ENCODE peak calls at places on chromosomes 11 and 22, in six cellular contexts. B is HCT116, L is Karpas-422, C is GM23248, M is hepatocyte, K is PC-9. N is an unnamed sample.

GRCh38 chr11:113729456-113729855 is 23.3 kb upstream of the TMPRSS5 start:
- DNase-seq in C (peak; percentile 52), M (no peak), B (no peak), L (no peak), K (no peak), N (no peak)

GRCh38 chr22:40023226-40023925 is 28.6 kb downstream of the FAM83F start:
- DNase-seq in B (no peak), M (no peak), C (no peak), K (no peak), L (no peak), N (no peak)

GRCh38 chr11:28899706-28900105 is 791.5 kb downstream of the METTL15 start:
- DNase-seq in C (peak; percentile 14), L (no peak), K (no peak), M (no peak), B (no peak), N (no peak)

GRCh38 chr11:100640071-100640470 is 47.0 kb upstream of the ARHGAP42 start:
- DNase-seq in B (no peak), L (no peak), M (no peak), K (no peak), C (no peak), N (no peak)

GRCh38 chr11:92632510-92632909 is 336.9 kb upstream of the MTNR1B start:
- DNase-seq in K (no peak), C (no peak), B (no peak), M (peak; percentile 19), L (no peak), N (no peak)

GRCh38 chr22:35172452-35172851 is 84.8 kb upstream of the HMGXB4 start:
- DNase-seq in B (no peak), C (no peak), M (no peak), K (no peak), L (no peak), N (no peak)

GRCh38 chr11:5092821-5093585 is 23.6 kb downstream of the OR52E1 start:
- DNase-seq in M (no peak), K (no peak), L (no peak), B (no peak), C (peak; percentile 24), N (no peak)

GRCh38 chr11:62142921-62143320 is 19.1 kb downstream of the INCENP start:
- DNase-seq in M (no peak), B (no peak), K (no peak), L (no peak), C (no peak), N (no peak)

GRCh38 chr11:4697583-4697982 is at the start of gene OR51E2:
- DNase-seq in K (no peak), M (peak; percentile 49), L (no peak), C (peak; percentile 15), B (no peak), N (no peak)

GRCh38 chr11:44709966-44710365 is 16.8 kb upstream of the TSPAN18 start:
- DNase-seq in M (no peak), K (no peak), L (no peak), B (no peak), C (peak; percentile 58), N (peak; percentile 14)

GRCh38 chr11:82701847-82702520 is 31.7 kb downstream of the FAM181B start:
- DNase-seq in K (no peak), L (peak; percentile 88), M (peak; percentile 64), B (peak; percentile 24), C (peak; percentile 50), N (peak; percentile 81)

GRCh38 chr11:74310857-74311256 is 583 bp downstream of the P4HA3 start:
- DNase-seq in C (no peak), K (no peak), M (no peak), B (no peak), L (no peak), N (no peak)

GRCh38 chr11:61126266-61126665 is 24.0 kb downstream of the CD5 start:
- DNase-seq in B (no peak), L (no peak), K (no peak), M (no peak), C (no peak), N (no peak)

GRCh38 chr22:38455530-38456271 is 702 bp upstream of the KCNJ4 start:
- DNase-seq in B (no peak), C (no peak), K (peak; percentile 42), M (peak; percentile 60), L (no peak), N (no peak)

GRCh38 chr11:47538741-47539575 is 14.0 kb downstream of the CELF1 start:
- DNase-seq in L (no peak), M (peak; percentile 27), C (no peak), B (no peak), K (no peak), N (no peak)

GRCh38 chr11:125313271-125314222 is 149.0 kb downstream of the PKNOX2 start:
- DNase-seq in L (no peak), C (peak; percentile 48), M (no peak), K (no peak), B (no peak), N (no peak)

DNA sequence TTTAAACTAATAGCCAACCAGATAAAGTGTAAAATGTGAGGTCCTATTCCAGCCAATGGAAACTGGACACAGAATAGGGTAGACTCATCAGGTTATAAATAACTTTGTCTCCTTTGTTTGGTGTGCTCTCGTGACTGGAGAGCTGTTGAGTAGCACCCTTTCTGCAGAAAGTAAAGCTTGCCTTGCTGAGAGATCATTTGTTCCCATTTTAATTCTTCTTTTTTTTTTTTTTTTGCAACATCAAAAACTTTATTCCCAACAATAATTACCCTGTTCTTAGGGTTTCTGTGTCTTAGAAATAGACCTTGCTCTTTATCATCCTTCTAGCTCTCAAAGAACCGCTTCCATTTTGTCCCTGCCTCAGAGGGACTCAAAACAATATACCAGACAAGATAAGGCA is 220.4 kb downstream of the FAM76B start:
- DNase-seq in L (no peak), B (no peak), K (no peak), C (no peak), M (no peak), N (no peak)
- H3K9me2 ChIP-seq in L (no peaks in the 10 kb centered on the region), B (no peaks in the 10 kb centered on the region), K (no peaks in the 10 kb centered on the region), C (no peaks in the 10 kb centered on the region), M (no peaks in the 10 kb centered on the region), N (no peaks in the 10 kb centered on the region)

GRCh38 chr11:78199015-78199652 is 10.4 kb downstream of the USP35 start:
- DNase-seq in K (no peak), L (no peak), C (no peak), M (no peak), B (no peak), N (no peak)
- H3K36me3 ChIP-seq in K (no peaks in the 10 kb centered on the region), L (no peaks in the 10 kb centered on the region), C (no peaks in the 10 kb centered on the region), M (no peaks in the 10 kb centered on the region), B (no peaks in the 10 kb centered on the region), N (peaks cover 2% of the 10 kb centered on the region)

GRCh38 chr11:132898021-132898420 is 634.3 kb downstream of the OPCML start:
- DNase-seq in L (no peak), M (no peak), C (no peak), B (no peak), K (no peak), N (no peak)
- H3K9me2 ChIP-seq in L (no peaks in the 10 kb centered on the region), M (no peaks in the 10 kb centered on the region), C (no peaks in the 10 kb centered on the region), B (no peaks in the 10 kb centered on the region), K (no peaks in the 10 kb centered on the region), N (no peaks in the 10 kb centered on the region)

GRCh38 chr11:64768300-64768694 is 8.5 kb upstream of the PYGM start:
- DNase-seq in K (no peak), M (no peak), C (no peak), B (no peak), L (peak; percentile 45), N (no peak)
- H3K36me3 ChIP-seq in K (peaks cover 78% of the 10 kb centered on the region), M (peaks cover 6% of the 10 kb centered on the region), C (peaks cover 79% of the 10 kb centered on the region), B (peaks cover 91% of the 10 kb centered on the region), L (peaks cover 79% of the 10 kb centered on the region), N (peaks cover 91% of the 10 kb centered on the region)

GRCh38 chr11:93712678-93713077 is 28.6 kb downstream of the TAF1D start:
- DNase-seq in B (no peak), M (no peak), L (no peak), C (no peak), K (no peak), N (no peak)
- H3K9me2 ChIP-seq in B (no peaks in the 10 kb centered on the region), M (no peaks in the 10 kb centered on the region), L (no peaks in the 10 kb centered on the region), C (no peaks in the 10 kb centered on the region), K (no peaks in the 10 kb centered on the region), N (no peaks in the 10 kb centered on the region)

DNA sequence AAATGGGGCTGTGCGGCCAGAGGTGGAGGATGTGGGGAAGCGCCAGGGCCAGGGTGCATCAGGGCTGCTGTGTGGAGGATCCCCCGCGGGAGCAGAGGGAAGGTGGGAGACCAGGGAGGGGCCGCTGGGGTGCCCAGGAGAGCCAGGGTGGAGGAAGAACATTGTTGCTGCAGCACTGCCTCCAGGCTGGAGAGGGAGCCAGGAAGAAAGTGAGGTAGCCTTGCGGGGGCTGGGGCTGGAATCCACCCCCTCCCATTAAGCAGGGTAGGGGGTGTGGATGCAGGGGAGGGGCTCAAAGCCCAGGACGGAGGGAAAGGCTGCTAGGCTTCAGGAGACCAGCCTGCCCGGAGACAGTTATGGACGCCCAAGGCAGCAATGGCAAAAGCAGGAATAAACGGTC is 15.1 kb downstream of the CABP7 start:
- DNase-seq in L (no peak), B (no peak), K (no peak), C (no peak), M (no peak), N (no peak)
- H3K36me3 ChIP-seq in L (no peaks in the 10 kb centered on the region), B (no peaks in the 10 kb centered on the region), K (no peaks in the 10 kb centered on the region), C (no peaks in the 10 kb centered on the region), M (no peaks in the 10 kb centered on the region), N (no peaks in the 10 kb centered on the region)

GRCh38 chr11:132895340-132895739 is 637.0 kb downstream of the OPCML start:
- DNase-seq in C (peak; percentile 18), L (no peak), K (no peak), M (peak; percentile 24), B (no peak), N (no peak)

GRCh38 chr11:132904091-132904490 is 628.2 kb downstream of the OPCML start:
- DNase-seq in C (no peak), M (no peak), B (no peak), L (no peak), K (no peak), N (no peak)

GRCh38 chr11:132901638-132902610 is 630.4 kb downstream of the OPCML start:
- DNase-seq in K (no peak), L (no peak), B (no peak), M (no peak), C (peak; percentile 26), N (no peak)

GRCh38 chr11:132894598-132894997 is 637.7 kb downstream of the OPCML start:
- DNase-seq in K (no peak), M (peak; percentile 56), L (no peak), B (no peak), C (no peak), N (no peak)

DNA sequence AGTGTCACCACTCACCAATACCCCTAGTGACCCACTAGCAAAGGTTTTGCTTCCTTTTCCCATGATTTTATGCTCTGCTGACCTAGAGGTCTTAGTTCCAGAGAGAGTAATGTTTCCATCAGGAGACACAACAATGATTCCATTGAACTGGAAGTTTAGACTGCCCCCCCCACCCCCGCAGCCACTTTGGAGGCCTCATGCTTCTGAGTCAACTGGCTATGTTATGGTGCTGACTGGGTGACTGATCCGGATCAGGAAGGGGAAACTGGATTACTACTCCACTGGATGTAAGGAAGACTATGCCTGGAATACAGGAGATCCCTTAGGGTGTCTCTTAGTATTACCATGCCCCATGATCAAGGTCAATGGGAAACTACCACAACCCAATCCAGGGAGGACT is 633.6 kb downstream of the OPCML start:
- DNase-seq in C (no peak), M (no peak), B (no peak), L (no peak), K (no peak), N (no peak)
- H3K9me2 ChIP-seq in C (no peaks in the 10 kb centered on the region), M (no peaks in the 10 kb centered on the region), B (no peaks in the 10 kb centered on the region), L (no peaks in the 10 kb centered on the region), K (no peaks in the 10 kb centered on the region), N (no peaks in the 10 kb centered on the region)

DNA sequence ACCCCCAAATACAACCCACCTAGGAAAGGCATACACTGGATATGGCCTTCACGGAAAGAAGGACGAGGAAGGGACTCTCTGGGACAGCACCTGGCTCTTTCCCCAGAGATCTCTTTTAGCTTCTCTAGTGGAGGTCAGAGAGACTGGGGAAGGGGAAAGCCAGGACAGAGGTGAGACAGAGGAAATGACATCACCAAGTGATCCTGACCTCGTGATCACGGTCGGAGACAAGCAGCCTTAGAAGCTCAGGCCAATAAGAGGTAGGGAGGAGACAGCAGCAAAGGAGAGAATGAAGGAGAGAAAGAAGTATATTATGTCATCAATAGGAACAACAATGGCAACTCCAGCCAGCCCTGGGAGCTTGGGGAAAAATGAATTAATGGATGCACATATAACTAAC is 15.4 kb upstream of the TMPRSS13 start:
- DNase-seq in M (no peak), K (no peak), C (no peak), B (no peak), L (no peak), N (no peak)
- H3K36me3 ChIP-seq in M (no peaks in the 10 kb centered on the region), K (no peaks in the 10 kb centered on the region), C (no peaks in the 10 kb centered on the region), B (no peaks in the 10 kb centered on the region), L (no peaks in the 10 kb centered on the region), N (no peaks in the 10 kb centered on the region)